ENCODE peak calls at places on chromosomes 16 and 17, in nine cellular contexts. P is NT2/D1, Z is COR-L47, A is left ventricle myocardium inferior, Y is GM12892, K is KBM-7, R is NCI-H460, M is iris pigment epithelial cell, J is NCI-H1048. B is an unnamed sample.

GRCh38 chr16:6081320-6081976 is 983.9 kb upstream of the EEF2KMT start:
- DNase-seq in A (no peak), J (no peak), P (peak), Z (no peak), K (peak), Y (no peak), M (no peak), R (peak), B (peak)

GRCh38 chr17:37291351-37291750 is 84.4 kb upstream of the C17orf78 start:
- DNase-seq in J (no peak), K (no peak), A (no peak), R (no peak), M (no peak), Y (no peak), P (no peak), Z (no peak), B (no peak)

GRCh38 chr17:79041041-79041570 is 17.1 kb downstream of the C1QTNF1 start:
- DNase-seq in R (no peak), Z (no peak), P (no peak), K (no peak), M (no peak), J (no peak), A (no peak), Y (peak), B (no peak)

GRCh38 chr17:57370051-57370581 is 113.8 kb downstream of the MSI2 start:
- DNase-seq in A (no peak), R (peak), Z (no peak), J (no peak), Y (no peak), K (no peak), P (no peak), M (peak), B (no peak)

GRCh38 chr17:72622661-72623433 is 469.6 kb downstream of the SLC39A11 start:
- DNase-seq in M (no peak), K (no peak), A (no peak), R (no peak), P (no peak), Z (no peak), Y (no peak), J (no peak), B (no peak)

GRCh38 chr17:48054238-48055185 is 6.4 kb downstream of the NFE2L1 start:
- DNase-seq in J (peak), K (no peak), Z (peak), P (peak), Y (no peak), A (peak), R (peak), M (peak), B (no peak)

GRCh38 chr17:30472238-30472890 is 4.8 kb upstream of the GOSR1 start:
- DNase-seq in M (no peak), Y (no peak), Z (no peak), A (no peak), R (no peak), P (no peak), K (peak), J (no peak), B (no peak)

GRCh38 chr17:1005361-1005946 is 8.5 kb downstream of the TIMM22 start:
- DNase-seq in R (no peak), Y (no peak), A (peak), K (no peak), P (no peak), Z (peak), J (no peak), M (peak), B (peak)

GRCh38 chr17:56314026-56314425 is 160.8 kb downstream of the ANKFN1 start:
- DNase-seq in P (no peak), Y (no peak), Z (no peak), A (no peak), J (no peak), R (no peak), K (no peak), M (peak), B (peak)

GRCh38 chr17:74045608-74046007 is 157.9 kb upstream of the RPL38 start:
- DNase-seq in J (no peak), K (no peak), Z (no peak), P (no peak), Y (no peak), M (no peak), R (no peak), A (no peak), B (no peak)

GRCh38 chr17:13562271-13562800 is 39.4 kb downstream of the HS3ST3A1 start:
- DNase-seq in R (no peak), Y (no peak), J (no peak), P (no peak), Z (no peak), A (no peak), M (peak), K (no peak), B (no peak)

GRCh38 chr17:38454528-38454927 is 26.3 kb downstream of the ARHGAP23 start:
- DNase-seq in A (peak), R (peak), P (no peak), Y (no peak), M (peak), Z (no peak), K (no peak), J (no peak), B (peak)

GRCh38 chr16:56192971-56193936 is 2.0 kb downstream of the GNAO1 start:
- DNase-seq in Y (no peak), K (no peak), Z (no peak), R (no peak), P (no peak), A (no peak), J (no peak), M (no peak), B (no peak)

GRCh38 chr16:16030449-16030848 is 81.0 kb downstream of the ABCC1 start:
- DNase-seq in A (no peak), Z (no peak), K (no peak), Y (no peak), J (no peak), P (no peak), M (no peak), R (no peak), B (no peak)